ENCODE peak calls at places on chromosomes 3 and 15, in five cellular contexts. T is neuronal stem cell, G is H1, H is H9, K is mesenchymal stem cell. M is an unnamed sample.

GRCh38 chr3:45591547-45591912 is 3.0 kb upstream of the LIMD1 start:
- DNase-seq in T (no peak), G (no peak), H (no peak), K (no peak), M (no peak)

GRCh38 chr3:24242012-24242698 is 252.5 kb downstream of the THRB start:
- DNase-seq in T (no peak), G (no peak), H (no peak), K (peak), M (no peak)

GRCh38 chr15:89649013-89649625 is 6.1 kb downstream of the KIF7 start:
- DNase-seq in T (no peak), G (peak), H (no peak), K (no peak), M (no peak)

GRCh38 chr3:122200681-122201080 is 17.2 kb downstream of the CASR start:
- DNase-seq in T (no peak), G (no peak), H (no peak), K (no peak), M (no peak)

GRCh38 chr15:31212956-31213694 is 111.6 kb upstream of the TRPM1 start:
- DNase-seq in T (no peak), G (no peak), H (no peak), K (no peak), M (no peak)

GRCh38 chr3:62372621-62373041 is 719 bp downstream of the FEZF2 start:
- DNase-seq in T (no peak), G (no peak), H (peak), K (no peak), M (no peak)

GRCh38 chr3:12180218-12180617 is 21.5 kb upstream of the TIMP4 start:
- DNase-seq in T (no peak), G (no peak), H (no peak), K (peak), M (no peak)

GRCh38 chr3:14511623-14511965 is 28.5 kb downstream of the GRIP2 start:
- DNase-seq in T (no peak), G (no peak), H (no peak), K (no peak), M (no peak)

GRCh38 chr3:197236362-197236761 is 62.0 kb downstream of the DLG1 start:
- DNase-seq in T (no peak), G (no peak), H (no peak), K (no peak), M (no peak)

GRCh38 chr15:70062321-70062956 is 35.3 kb downstream of the TLE3 start:
- DNase-seq in T (no peak), G (no peak), H (no peak), K (no peak), M (no peak)

GRCh38 chr3:108430540-108430939 is 79.9 kb downstream of the MYH15 start:
- DNase-seq in T (no peak), G (no peak), H (no peak), K (no peak), M (no peak)

DNA sequence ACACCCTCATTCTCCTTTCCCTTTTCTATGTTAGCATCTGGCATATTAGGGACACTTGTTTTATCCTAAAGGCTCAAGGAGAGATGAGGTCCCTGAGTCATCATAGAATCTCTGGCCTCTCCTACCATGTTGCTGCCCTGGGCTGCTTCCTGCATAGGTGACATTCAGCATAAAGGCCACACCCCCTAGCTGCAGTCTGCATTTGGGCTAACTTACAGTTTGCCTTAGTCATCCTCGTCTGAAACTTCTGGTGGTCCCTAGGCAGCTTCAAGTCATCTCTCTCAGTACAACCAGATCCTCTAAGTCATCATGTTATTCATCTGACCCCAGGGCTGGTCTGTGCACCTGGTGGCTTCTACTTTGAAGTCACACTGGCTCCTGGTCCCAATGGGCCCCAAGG is 982.7 kb upstream of the NR2F2 start:
- DNase-seq in T (no peak), G (no peak), H (peak), K (no peak), M (no peak)
- H2BK12ac ChIP-seq in T (no peak), G (no peak), H (no peak), K (no peak), M (no peak)

DNA sequence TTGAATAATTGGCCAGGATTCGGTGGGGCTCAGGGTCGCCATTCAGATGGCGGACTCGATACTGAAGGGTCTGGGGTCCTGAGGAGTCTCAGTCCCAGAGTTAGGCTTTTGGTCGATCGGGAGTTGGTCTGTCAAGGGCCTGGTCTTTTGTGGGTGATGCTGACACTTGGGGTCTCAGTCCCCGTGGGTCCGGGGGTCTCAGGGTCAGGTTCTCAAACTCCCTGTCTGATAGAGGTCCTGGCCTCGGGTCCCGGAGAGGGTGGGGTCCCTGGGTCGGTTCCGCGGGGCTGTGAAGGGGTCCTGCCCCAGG is 467 bp downstream of the NCKIPSD start:
- DNase-seq in T (no peak), G (no peak), H (no peak), K (no peak), M (no peak)
- H3K23ac ChIP-seq in T (peak), G (no peak), H (no peak), K (no peak), M (no peak)

DNA sequence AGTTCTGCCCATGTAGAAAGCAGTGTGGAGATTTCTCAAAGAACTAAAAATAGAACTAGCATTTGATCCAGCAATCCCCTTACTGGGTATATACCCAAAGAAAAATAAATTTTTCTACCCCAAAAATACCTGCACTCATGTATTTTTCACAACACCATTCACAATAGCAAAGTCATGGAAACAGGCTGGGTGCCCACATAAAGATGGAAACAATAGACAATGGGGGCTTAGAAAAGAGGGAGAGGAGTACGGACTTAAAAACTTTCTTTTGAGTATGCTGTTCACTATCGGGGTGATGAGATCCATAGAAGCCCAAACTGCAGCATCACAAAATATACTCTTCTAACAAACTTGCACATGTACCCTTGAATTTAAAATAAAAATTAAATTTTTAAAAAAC is 345.1 kb upstream of the CCDC54 start:
- DNase-seq in T (no peak), G (no peak), H (no peak), K (no peak), M (no peak)
- H2BK12ac ChIP-seq in T (no peak), G (no peak), H (no peak), K (no peak), M (no peak)

DNA sequence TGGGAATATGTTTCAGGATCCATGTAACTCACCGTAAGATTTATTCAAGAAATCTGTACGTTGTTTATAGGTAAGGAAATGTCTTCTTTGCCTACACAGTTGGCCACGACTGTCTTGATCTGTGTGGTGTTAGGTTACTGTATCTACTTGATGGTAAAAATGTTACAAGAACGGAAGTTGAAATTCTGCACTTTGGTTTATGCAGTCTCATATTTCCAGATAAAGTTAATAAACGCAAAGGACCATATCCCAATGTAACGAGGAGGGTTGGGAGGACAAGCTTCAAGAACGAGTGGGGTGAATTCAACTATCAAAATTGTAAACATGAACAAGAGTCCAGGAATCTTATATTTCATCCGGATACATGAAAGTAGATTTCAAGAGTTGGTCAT is 1.0 kb downstream of the USF3 start:
- DNase-seq in T (no peak), G (no peak), H (no peak), K (no peak), M (no peak)
- H3K23ac ChIP-seq in T (no peak), G (no peak), H (no peak), K (no peak), M (no peak)

M was measured in trophoblast cell.